ENCODE peak calls at places on chromosome 15, in four cellular contexts. V is GM12864, N is lung, T is IMR-90. D is an unnamed sample.

GRCh38 chr15:37056168-37056893 is 44.0 kb downstream of the MEIS2 start:
- DNase-seq in N (peak), V (no peak), T (no peak), D (peak)

GRCh38 chr15:48541659-48542334 is 103.7 kb downstream of the FBN1 start:
- DNase-seq in V (peak), T (peak), N (no peak), D (peak)

GRCh38 chr15:92407343-92407742 is 13.7 kb downstream of the ST8SIA2 start:
- DNase-seq in T (no peak), N (no peak), V (no peak), D (no peak)

GRCh38 chr15:93072440-93073394 is 16.3 kb downstream of the RGMA start:
- DNase-seq in N (peak), T (peak), V (no peak), D (peak)

GRCh38 chr15:42348083-42348482 is 11.2 kb upstream of the CAPN3 start:
- DNase-seq in N (no peak), T (peak), V (no peak), D (peak)

GRCh38 chr15:92653836-92654524 is 1.6 kb downstream of the FAM174B start:
- DNase-seq in T (no peak), V (no peak), N (peak), D (no peak)

GRCh38 chr15:30065025-30065801 is 17.5 kb upstream of the GOLGA8J start:
- DNase-seq in N (peak), V (no peak), T (peak), D (peak)

GRCh38 chr15:70478251-70478990 is 284.9 kb downstream of the UACA start:
- DNase-seq in N (no peak), T (no peak), V (no peak), D (no peak)

GRCh38 chr15:90610220-90610619 is 80.5 kb downstream of the CRTC3 start:
- DNase-seq in N (no peak), T (peak), V (no peak), D (peak)

GRCh38 chr15:64681424-64682024 is 93.9 kb downstream of the RBPMS2 start:
- DNase-seq in N (peak), V (no peak), T (peak), D (peak)
- TF ChIP-seq CTCF in N (peak), V (peak), T (peak), D (peak)

DNA sequence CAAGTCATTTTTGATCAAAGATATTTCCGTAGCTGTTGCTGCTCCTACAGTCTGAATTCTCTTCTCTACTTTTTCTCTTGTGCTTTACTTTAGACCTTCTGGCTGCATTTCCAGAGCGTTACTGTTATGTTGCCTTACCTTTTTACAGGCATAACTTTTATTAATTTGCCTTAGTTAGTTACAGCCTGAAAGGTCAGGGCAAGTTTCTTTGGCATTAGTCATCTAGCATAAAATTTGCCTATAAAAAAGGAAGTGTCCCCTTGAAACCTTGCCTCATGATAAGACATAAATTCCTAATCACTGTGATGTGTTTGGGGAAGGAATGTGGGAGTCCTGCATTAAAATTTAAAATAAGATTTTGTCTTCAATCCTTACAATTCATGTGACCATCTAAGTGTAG is 618.5 kb downstream of the NR2F2 start:
- DNase-seq in T (no peak), V (no peak), N (no peak), D (no peak)
- H3K4me3 ChIP-seq in T (no peak), V (no peak), N (no peak), D (no peak)

GRCh38 chr15:96473556-96473955 is 143.1 kb downstream of the NR2F2 start:
- DNase-seq in V (no peak), N (no peak), T (no peak), D (no peak)

GRCh38 chr15:96474274-96474673 is 143.8 kb downstream of the NR2F2 start:
- DNase-seq in V (no peak), T (no peak), N (no peak), D (no peak)

GRCh38 chr15:96472647-96473046 is 142.1 kb downstream of the NR2F2 start:
- DNase-seq in T (no peak), N (no peak), V (no peak), D (no peak)

DNA sequence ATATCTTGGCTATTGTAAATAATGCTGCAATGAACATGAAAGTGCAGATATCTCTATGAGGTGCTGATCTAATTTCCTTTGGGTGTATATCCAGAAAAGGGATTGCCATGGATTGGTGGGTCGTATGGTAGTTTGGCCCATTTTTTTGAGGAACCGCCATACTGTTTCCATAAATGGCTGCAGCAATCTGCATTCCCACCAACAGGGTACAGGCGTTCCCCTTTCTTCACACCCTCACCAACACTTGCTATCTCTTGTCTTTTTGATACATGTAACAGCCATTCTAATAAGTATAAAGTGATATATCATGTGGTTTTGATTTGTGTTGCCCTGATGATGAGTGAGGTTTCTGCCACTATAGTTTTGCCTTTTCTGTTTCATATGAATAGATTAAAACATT is 146.7 kb downstream of the NR2F2 start:
- DNase-seq in N (no peak), V (no peak), T (no peak), D (no peak)
- TF ChIP-seq CTCF in N (no peak), V (no peak), T (no peak), D (no peak)

GRCh38 chr15:39781147-39781966 is 1.3 kb downstream of the FSIP1 start:
- DNase-seq in T (no peak), N (no peak), V (no peak), D (no peak)
- H3K4me3 ChIP-seq in T (no peak), N (no peak), V (no peak), D (no peak)